ENCODE peak calls at places on chromosomes 11 and 22, in nine cellular contexts. P, I, Q, Z, D, C, X, Y and N are unnamed samples.

GRCh38 chr11:86923993-86924766 is 31.0 kb downstream of the FZD4 start:
- DNase-seq in Q (no peak), C (peak), Z (no peak), D (no peak), X (no peak), I (no peak), Y (no peak), P (no peak), N (no peak)

GRCh38 chr11:40166892-40167291 is 1292.6 kb downstream of the LRRC4C start:
- DNase-seq in X (no peak), D (no peak), I (peak), Z (no peak), P (no peak), Y (no peak), C (no peak), Q (no peak), N (no peak)

GRCh38 chr11:15278129-15278528 is 163.4 kb downstream of the INSC start:
- DNase-seq in Q (no peak), I (no peak), P (no peak), Z (no peak), C (no peak), Y (no peak), X (no peak), D (no peak), N (no peak)

GRCh38 chr11:113188433-113188834 is 125.9 kb upstream of the TTC12 start:
- DNase-seq in Z (no peak), Y (no peak), Q (no peak), I (no peak), P (no peak), X (no peak), D (no peak), C (no peak), N (peak)

GRCh38 chr22:36702832-36703210 is 731 bp downstream of the CACNG2 start:
- DNase-seq in Q (no peak), P (no peak), I (no peak), C (no peak), X (no peak), Z (no peak), D (no peak), Y (peak), N (no peak)

GRCh38 chr11:132452616-132453015 is 1079.7 kb downstream of the OPCML start:
- DNase-seq in Y (no peak), C (no peak), I (no peak), D (no peak), X (no peak), P (no peak), Q (no peak), Z (no peak), N (no peak)

GRCh38 chr22:21791635-21792625 is 56.3 kb upstream of the YPEL1 start:
- DNase-seq in Y (no peak), D (no peak), I (no peak), P (peak), Q (no peak), C (no peak), X (no peak), Z (no peak), N (no peak)

GRCh38 chr22:24155597-24156145 is 25.6 kb upstream of the SUSD2 start:
- DNase-seq in I (peak), Y (peak), X (no peak), C (peak), Q (peak), Z (peak), D (peak), P (peak), N (peak)

GRCh38 chr11:27468643-27469332 is 3.8 kb downstream of the LGR4 start:
- DNase-seq in Z (no peak), D (no peak), I (peak), Y (no peak), C (no peak), X (no peak), Q (no peak), P (no peak), N (no peak)

GRCh38 chr22:48782817-48783511 is 1044.7 kb downstream of the BRD1 start:
- DNase-seq in C (no peak), Q (no peak), Y (peak), X (no peak), Z (no peak), D (no peak), I (no peak), P (peak), N (no peak)
- TF ChIP-seq CTCF in C (no peak), Q (no peak), Y (peak), X (no peak), Z (peak), D (no peak), I (no peak), P (no peak), N (peak)

DNA sequence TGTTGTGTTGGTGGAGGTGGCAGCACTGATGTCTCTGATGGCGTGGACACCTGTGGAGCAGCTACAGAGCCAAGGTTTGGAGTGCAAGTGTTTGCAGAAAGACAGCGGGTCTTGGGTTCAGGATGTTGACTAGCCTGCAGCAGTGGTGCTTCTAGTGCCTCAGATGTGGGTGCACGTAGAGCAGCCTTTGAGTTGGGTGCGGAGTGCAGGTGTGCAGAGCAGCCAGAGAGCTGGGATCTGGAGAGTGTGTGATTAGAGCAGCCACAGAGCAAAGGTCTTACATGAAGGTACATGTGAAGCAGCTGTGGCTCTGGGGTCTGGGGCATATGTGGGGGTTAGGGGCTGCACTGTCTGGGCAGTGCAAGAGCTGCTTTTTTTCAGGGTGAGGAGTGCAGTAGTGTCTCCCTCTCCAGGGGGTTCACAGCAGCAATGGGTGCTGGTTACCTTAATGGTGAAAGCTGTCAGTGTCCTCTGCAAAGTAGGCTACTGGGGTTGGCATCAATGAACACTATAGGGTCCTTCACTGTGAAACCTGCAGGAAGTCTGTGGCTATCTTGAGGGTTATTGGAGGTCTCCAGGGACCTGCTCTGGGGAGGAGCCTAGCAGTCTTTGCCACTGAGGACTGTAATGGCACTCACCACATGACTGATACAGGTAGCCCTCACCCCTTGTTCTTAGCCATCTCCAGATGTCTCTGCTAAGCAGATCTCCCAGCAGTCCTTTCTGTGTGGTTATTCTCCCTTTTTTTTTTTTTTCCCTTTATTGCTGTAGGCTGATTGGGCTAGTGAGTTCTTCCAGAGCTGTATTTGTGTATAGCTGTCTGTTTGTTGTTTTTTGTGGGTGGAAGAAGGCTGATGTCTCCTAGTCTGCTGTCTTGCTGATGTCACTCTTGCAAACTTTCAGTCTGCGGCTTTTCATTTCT is 14.3 kb downstream of the BIRC2 start:
- DNase-seq in Q (no peak), X (no peak), P (no peak), I (peak), Y (no peak), C (no peak), D (no peak), Z (no peak), N (no peak)
- TF ChIP-seq CTCF in Q (no peak), X (no peak), P (no peak), I (no peak), Y (no peak), C (no peak), D (no peak), Z (no peak), N (no peak)

GRCh38 chr11:59666969-59667368 is 1.9 kb downstream of the PATL1 start:
- DNase-seq in X (no peak), Z (no peak), C (no peak), D (no peak), P (no peak), I (peak), Q (no peak), Y (no peak), N (no peak)

GRCh38 chr11:59669611-59670009 is 773 bp upstream of the PATL1 start:
- DNase-seq in I (peak), D (no peak), P (no peak), C (no peak), Q (peak), Y (no peak), Z (peak), X (no peak), N (no peak)

GRCh38 chr11:59668950-59669610 is at the start of gene PATL1:
- DNase-seq in X (peak), D (peak), Z (peak), I (peak), Y (peak), P (peak), C (peak), Q (peak), N (peak)

GRCh38 chr11:59667812-59668187 is 1.0 kb downstream of the PATL1 start:
- DNase-seq in Q (no peak), I (no peak), Y (no peak), Z (no peak), C (no peak), D (no peak), P (no peak), X (no peak), N (no peak)

DNA sequence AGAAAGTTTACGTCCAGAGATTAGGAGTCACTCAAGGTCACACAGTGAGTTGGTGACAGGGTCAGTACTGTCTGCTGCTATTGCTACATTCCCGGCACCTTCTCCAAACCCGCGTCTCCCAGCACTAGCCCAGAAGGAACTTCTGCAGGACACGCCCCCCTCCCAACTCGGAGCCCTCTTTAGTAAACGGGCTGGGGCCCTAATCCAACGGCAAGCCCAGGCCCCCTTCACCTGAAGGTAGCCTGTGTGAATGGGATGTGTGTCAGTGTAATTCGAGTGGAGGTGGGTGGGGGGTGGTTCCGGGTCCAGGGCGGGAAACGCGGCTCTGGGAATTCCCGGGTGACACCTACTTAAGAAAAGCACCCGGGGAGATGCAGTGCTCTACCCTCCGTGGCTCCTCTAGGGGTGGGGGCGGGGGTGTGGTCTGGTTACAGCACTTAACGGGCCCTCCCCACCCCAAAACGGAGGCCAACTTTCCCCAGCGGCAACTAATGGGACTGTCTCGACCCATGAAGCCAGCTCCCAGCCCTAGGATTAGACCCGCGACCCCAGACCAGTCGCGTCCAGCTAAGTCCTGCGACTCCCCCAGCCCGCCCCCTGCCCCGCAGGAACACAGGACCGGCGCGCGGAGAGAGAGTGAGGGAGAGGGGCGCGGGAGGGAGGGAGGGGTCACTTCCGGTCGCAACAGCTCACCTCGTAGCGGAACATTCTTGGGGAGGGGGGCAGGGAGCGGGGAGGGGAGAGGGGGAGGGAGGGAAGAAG is 468 bp downstream of the PATL1 start:
- DNase-seq in Z (peak), Y (peak), X (no peak), D (peak), Q (peak), I (peak), C (peak), P (peak), N (peak)
- TF ChIP-seq CTCF in Z (peak), Y (no peak), X (peak), D (peak), Q (peak), I (peak), C (no peak), P (no peak), N (peak)

DNA sequence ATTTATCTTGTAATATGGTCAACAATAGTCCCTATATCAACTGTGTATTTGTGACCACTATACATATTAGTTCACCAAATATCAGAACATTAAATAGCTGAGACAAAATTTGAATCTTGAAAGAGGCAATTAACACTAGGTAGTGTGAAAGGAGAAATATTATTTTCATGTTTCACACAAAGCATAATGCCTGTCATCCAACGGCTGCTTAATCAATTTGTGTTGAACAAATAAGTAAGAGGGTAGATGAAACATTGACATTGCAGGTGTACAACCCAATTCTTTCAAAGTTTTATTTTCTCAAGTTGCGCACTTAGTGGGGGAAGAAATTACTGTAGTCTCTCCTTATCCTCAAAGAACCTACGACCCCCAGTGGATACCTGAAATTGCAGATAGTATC is 3.4 kb upstream of the OR8I2 start:
- DNase-seq in D (no peak), C (no peak), X (no peak), Q (no peak), Z (no peak), I (no peak), P (no peak), Y (no peak), N (no peak)
- TF ChIP-seq CTCF in D (no peak), C (no peak), X (no peak), Q (no peak), Z (no peak), I (no peak), P (no peak), Y (peak), N (no peak)

GRCh38 chr22:43625242-43625641 is 186.9 kb downstream of the EFCAB6 start:
- DNase-seq in C (no peak), Y (peak), I (no peak), X (no peak), Q (no peak), P (no peak), Z (no peak), D (no peak), N (no peak)

GRCh38 chr22:43627485-43628252 is 184.4 kb downstream of the EFCAB6 start:
- DNase-seq in Q (no peak), D (no peak), X (no peak), Z (no peak), Y (no peak), C (no peak), I (no peak), P (no peak), N (no peak)

GRCh38 chr22:43622886-43623285 is 189.2 kb downstream of the EFCAB6 start:
- DNase-seq in D (no peak), Y (no peak), Z (no peak), X (no peak), P (no peak), C (no peak), I (no peak), Q (no peak), N (no peak)

GRCh38 chr22:43628253-43628649 is 183.9 kb downstream of the EFCAB6 start:
- DNase-seq in Y (no peak), Q (no peak), Z (no peak), C (no peak), P (no peak), I (no peak), D (no peak), X (no peak), N (no peak)

GRCh38 chr22:43624144-43624998 is 187.7 kb downstream of the EFCAB6 start:
- DNase-seq in X (no peak), Z (no peak), Y (peak), Q (no peak), I (no peak), D (no peak), C (no peak), P (no peak), N (no peak)
- TF ChIP-seq CTCF in X (no peak), Z (no peak), Y (peak), Q (no peak), I (no peak), D (no peak), C (no peak), P (no peak), N (no peak)

GRCh38 chr11:110160016-110160415 is 66.8 kb downstream of the ZC3H12C start:
- DNase-seq in C (no peak), P (no peak), Y (no peak), X (no peak), Z (no peak), I (peak), D (no peak), Q (no peak), N (no peak)

GRCh38 chr11:110161061-110161460 is 67.9 kb downstream of the ZC3H12C start:
- DNase-seq in D (no peak), Z (no peak), C (no peak), Q (no peak), P (no peak), Y (no peak), X (no peak), I (no peak), N (no peak)

GRCh38 chr11:110158317-110159200 is 65.4 kb downstream of the ZC3H12C start:
- DNase-seq in P (no peak), I (no peak), Y (no peak), C (no peak), Q (no peak), X (no peak), Z (no peak), D (no peak), N (no peak)

GRCh38 chr11:110162216-110162615 is 69.0 kb downstream of the ZC3H12C start:
- DNase-seq in Q (no peak), I (peak), Z (no peak), D (no peak), Y (no peak), P (no peak), C (no peak), X (no peak), N (no peak)

GRCh38 chr11:110159491-110159890 is 66.3 kb downstream of the ZC3H12C start:
- DNase-seq in Y (no peak), Q (no peak), C (no peak), P (no peak), I (no peak), X (no peak), Z (no peak), D (no peak), N (no peak)
- TF ChIP-seq CTCF in Y (no peak), Q (no peak), C (no peak), P (no peak), I (no peak), X (no peak), Z (no peak), D (no peak), N (no peak)

DNA sequence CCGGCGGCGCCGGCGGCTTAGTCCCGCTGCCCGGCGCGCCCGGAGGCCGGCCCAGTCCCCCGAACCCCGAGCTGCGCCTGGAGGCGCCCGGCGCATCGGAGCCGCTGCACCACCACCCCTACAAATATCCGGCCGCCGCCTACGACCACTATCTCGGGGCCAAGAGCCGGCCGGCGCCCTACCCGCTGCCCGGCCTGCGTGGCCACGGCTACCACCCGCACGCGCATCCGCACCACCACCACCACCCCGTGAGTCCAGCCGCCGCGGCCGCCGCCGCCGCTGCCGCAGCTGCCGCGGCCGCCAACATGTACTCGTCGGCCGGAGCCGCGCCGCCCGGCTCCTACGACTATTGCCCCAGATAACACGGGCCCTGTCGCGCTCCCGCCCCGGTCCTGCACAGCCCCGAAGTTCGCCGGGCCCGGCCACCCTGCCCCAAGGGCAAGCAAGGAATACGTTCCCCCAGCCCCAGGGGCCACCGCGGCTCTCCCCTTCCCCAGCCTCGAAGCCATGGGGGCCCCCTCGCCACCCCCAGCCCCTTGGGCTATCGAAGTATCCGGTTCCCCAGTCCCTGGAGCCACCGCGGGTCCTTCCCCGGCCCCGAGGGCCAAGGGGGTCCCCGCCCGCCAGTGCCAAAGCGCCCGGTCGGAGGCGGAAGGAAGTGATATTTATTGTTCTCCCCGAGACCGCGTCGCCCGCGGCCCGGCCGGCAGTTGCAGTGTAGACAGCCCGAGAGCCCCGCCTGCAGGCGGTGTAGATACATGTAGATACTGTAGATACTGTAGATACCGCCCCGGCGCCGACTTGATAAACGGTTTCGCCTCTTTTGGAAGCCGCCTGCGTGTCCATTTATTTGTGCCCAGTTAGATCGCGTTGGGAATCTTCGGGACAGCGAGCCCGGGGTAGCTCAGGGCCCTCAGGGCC is 6.2 kb downstream of the TBX1 start:
- DNase-seq in Y (no peak), D (peak), X (no peak), Q (peak), I (no peak), C (peak), P (no peak), Z (peak), N (no peak)
- TF ChIP-seq CTCF in Y (no peak), D (no peak), X (peak), Q (no peak), I (peak), C (peak), P (no peak), Z (peak), N (no peak)

GRCh38 chr11:119891392-119891791 is 162.4 kb upstream of the NECTIN1 start:
- DNase-seq in Y (no peak), D (no peak), C (peak), Z (peak), P (no peak), I (no peak), Q (no peak), X (no peak), N (no peak)
- TF ChIP-seq CTCF in Y (no peak), D (no peak), C (no peak), Z (no peak), P (no peak), I (no peak), Q (no peak), X (no peak), N (no peak)

GRCh38 chr11:65121447-65121864 is 478 bp downstream of the FAU start:
- DNase-seq in I (no peak), Y (no peak), Z (peak), X (no peak), P (no peak), D (no peak), Q (no peak), C (no peak), N (no peak)
- TF ChIP-seq CTCF in I (no peak), Y (no peak), Z (no peak), X (no peak), P (no peak), D (no peak), Q (no peak), C (no peak), N (no peak)